ENCODE peak calls at places on chromosomes 12 and 14, in four cellular contexts. W is IMR-90; P is stimulated activated CD8-positive, alpha-beta memory T cell treated with anti-CD3 and anti-CD28 coated beads, Interleukin-2, amount 100 ng/mL, for 1 hour; C is EL. H is an unnamed sample.

GRCh38 chr12:14961466-14962155 is at the start of gene ARHGDIB:
- DNase-seq in W (no peak), C (peak; percentile 47), P (peak; percentile 57), H (no peak)

GRCh38 chr12:57452937-57453509 is 2.1 kb upstream of the INHBE start:
- DNase-seq in P (no peak), C (peak; percentile 83), W (peak; percentile 84), H (peak; percentile 88)

GRCh38 chr12:67829873-67830272 is 159.4 kb upstream of the IFNG-AS1 start:
- DNase-seq in P (no peak), W (no peak), C (no peak), H (no peak)

GRCh38 chr12:124031058-124031457 is 58.0 kb downstream of the ZNF664 start:
- DNase-seq in W (peak; percentile 33), C (no peak), P (no peak), H (no peak)

GRCh38 chr14:81940636-81941035 is 407.0 kb upstream of the SEL1L start:
- DNase-seq in C (no peak), P (no peak), W (no peak), H (no peak)

GRCh38 chr12:20646239-20646827 is 48.8 kb upstream of the SLCO1C1 start:
- DNase-seq in P (no peak), C (peak; percentile 44), W (peak; percentile 60), H (peak; percentile 59)

GRCh38 chr12:52061470-52062166 is 8.2 kb upstream of the ATG101 start:
- DNase-seq in C (no peak), P (no peak), W (no peak), H (no peak)

GRCh38 chr12:131202592-131203378 is 249.1 kb downstream of the ADGRD1 start:
- DNase-seq in W (no peak), C (no peak), P (no peak), H (no peak)

GRCh38 chr14:36553650-36554260 is 28.7 kb downstream of the NKX2-8 start:
- DNase-seq in W (peak; percentile 51), C (peak; percentile 29), P (no peak), H (peak; percentile 62)

GRCh38 chr14:52695481-52696091 is at the start of gene ERO1A:
- DNase-seq in P (peak; percentile 42), W (peak; percentile 83), C (peak; percentile 87), H (peak; percentile 90)

GRCh38 chr14:92540472-92541048 is 27.0 kb downstream of the RIN3 start:
- DNase-seq in P (no peak), W (peak; percentile 100), C (peak; percentile 99), H (peak; percentile 98)

GRCh38 chr14:53054457-53054856 is 98.7 kb downstream of the DDHD1 start:
- DNase-seq in P (no peak), C (peak; percentile 49), W (peak; percentile 67), H (peak; percentile 19)

GRCh38 chr14:105047283-105048016 is 17.8 kb downstream of the GPR132 start:
- DNase-seq in W (no peak), C (no peak), P (no peak), H (no peak)

GRCh38 chr12:32921397-32921796 is 24.8 kb upstream of the PKP2 start:
- DNase-seq in C (peak; percentile 34), P (no peak), W (no peak), H (peak; percentile 23)

GRCh38 chr12:50234347-50234746 is 49.0 kb downstream of the LIMA1 start:
- DNase-seq in W (no peak), C (no peak), P (no peak), H (no peak)

GRCh38 chr14:98704441-98704840 is 567.6 kb downstream of the BCL11B start:
- DNase-seq in C (no peak), P (no peak), W (no peak), H (no peak)

GRCh38 chr14:104293851-104294627 is 155.7 kb downstream of the KIF26A start:
- DNase-seq in P (no peak), C (no peak), W (no peak), H (no peak)